ENCODE peak calls at places on chromosomes 1 and 21, in nine cellular contexts. One of them, this sample, is unnamed.

GRCh38 chr1:228414511-228415211 is 2.0 kb downstream of the TRIM17 start:
- DNase-seq in fibroblast of gingiva: no peak
- DNase-seq in B cell: no peak
- DNase-seq in astrocyte: no peak
- DNase-seq in epithelial cell of esophagus: no peak
- DNase-seq in fibroblast of mammary gland: no peak
- DNase-seq in NCI-H1105 treated with DMSO at 0.1 percent for 48 hours: no peak
- DNase-seq in NCI-H2029: no peak
- DNase-seq in SW480: no peak
- DNase-seq in this sample: no peak

GRCh38 chr21:34889287-34889536 is 159.9 kb downstream of the RUNX1 start:
- DNase-seq in fibroblast of gingiva: peak; percentile 77
- DNase-seq in B cell: no peak
- DNase-seq in astrocyte: peak; percentile 69
- DNase-seq in epithelial cell of esophagus: peak; percentile 81
- DNase-seq in fibroblast of mammary gland: peak; percentile 74
- DNase-seq in NCI-H1105 treated with DMSO at 0.1 percent for 48 hours: peak; percentile 20
- DNase-seq in NCI-H2029: peak; percentile 64
- DNase-seq in SW480: peak; percentile 73
- DNase-seq in this sample: no peak

GRCh38 chr1:159827549-159827948 is 876 bp downstream of the SLAMF8 start:
- DNase-seq in fibroblast of gingiva: no peak
- DNase-seq in B cell: no peak
- DNase-seq in astrocyte: no peak
- DNase-seq in epithelial cell of esophagus: no peak
- DNase-seq in fibroblast of mammary gland: no peak
- DNase-seq in NCI-H1105 treated with DMSO at 0.1 percent for 48 hours: no peak
- DNase-seq in NCI-H2029: no peak
- DNase-seq in SW480: no peak
- DNase-seq in this sample: no peak

GRCh38 chr1:221543529-221544120 is 198.3 kb downstream of the DUSP10 start:
- DNase-seq in fibroblast of gingiva: peak; percentile 44
- DNase-seq in B cell: no peak
- DNase-seq in astrocyte: peak; percentile 9
- DNase-seq in epithelial cell of esophagus: peak; percentile 38
- DNase-seq in fibroblast of mammary gland: peak; percentile 66
- DNase-seq in NCI-H1105 treated with DMSO at 0.1 percent for 48 hours: peak; percentile 10
- DNase-seq in NCI-H2029: no peak
- DNase-seq in SW480: no peak
- DNase-seq in this sample: peak; percentile 33

GRCh38 chr1:37085393-37085792 is 51.1 kb upstream of the GRIK3 start:
- DNase-seq in fibroblast of gingiva: no peak
- DNase-seq in B cell: no peak
- DNase-seq in astrocyte: no peak
- DNase-seq in epithelial cell of esophagus: no peak
- DNase-seq in fibroblast of mammary gland: no peak
- DNase-seq in NCI-H1105 treated with DMSO at 0.1 percent for 48 hours: no peak
- DNase-seq in NCI-H2029: no peak
- DNase-seq in SW480: no peak
- DNase-seq in this sample: no peak

GRCh38 chr1:221478050-221478949 is 263.6 kb downstream of the DUSP10 start:
- DNase-seq in fibroblast of gingiva: peak; percentile 80
- DNase-seq in B cell: peak; percentile 5
- DNase-seq in astrocyte: peak; percentile 82
- DNase-seq in epithelial cell of esophagus: peak; percentile 89
- DNase-seq in fibroblast of mammary gland: peak; percentile 90
- DNase-seq in NCI-H1105 treated with DMSO at 0.1 percent for 48 hours: peak; percentile 25
- DNase-seq in NCI-H2029: no peak
- DNase-seq in SW480: peak; percentile 52
- DNase-seq in this sample: peak; percentile 83

GRCh38 chr1:170805957-170806662 is 129.2 kb upstream of the MROH9 start:
- DNase-seq in fibroblast of gingiva: peak; percentile 44
- DNase-seq in B cell: no peak
- DNase-seq in astrocyte: no peak
- DNase-seq in epithelial cell of esophagus: no peak
- DNase-seq in fibroblast of mammary gland: no peak
- DNase-seq in NCI-H1105 treated with DMSO at 0.1 percent for 48 hours: no peak
- DNase-seq in NCI-H2029: no peak
- DNase-seq in SW480: no peak
- DNase-seq in this sample: peak; percentile 12

GRCh38 chr1:169466259-169467230 is 19.2 kb downstream of the SLC19A2 start:
- DNase-seq in fibroblast of gingiva: peak; percentile 32
- DNase-seq in B cell: no peak
- DNase-seq in astrocyte: peak; percentile 17
- DNase-seq in epithelial cell of esophagus: peak; percentile 58
- DNase-seq in fibroblast of mammary gland: peak; percentile 61
- DNase-seq in NCI-H1105 treated with DMSO at 0.1 percent for 48 hours: peak; percentile 51
- DNase-seq in NCI-H2029: no peak
- DNase-seq in SW480: peak; percentile 22
- DNase-seq in this sample: peak; percentile 27

GRCh38 chr1:119374208-119374877 is 5.8 kb downstream of the HAO2 start:
- DNase-seq in fibroblast of gingiva: no peak
- DNase-seq in B cell: no peak
- DNase-seq in astrocyte: peak; percentile 1
- DNase-seq in epithelial cell of esophagus: no peak
- DNase-seq in fibroblast of mammary gland: no peak
- DNase-seq in NCI-H1105 treated with DMSO at 0.1 percent for 48 hours: no peak
- DNase-seq in NCI-H2029: no peak
- DNase-seq in SW480: peak; percentile 54
- DNase-seq in this sample: no peak

GRCh38 chr1:57831624-57832023 is 407.8 kb upstream of the DAB1 start:
- DNase-seq in fibroblast of gingiva: peak; percentile 12
- DNase-seq in B cell: no peak
- DNase-seq in astrocyte: peak; percentile 77
- DNase-seq in epithelial cell of esophagus: peak; percentile 95
- DNase-seq in fibroblast of mammary gland: peak; percentile 77
- DNase-seq in NCI-H1105 treated with DMSO at 0.1 percent for 48 hours: no peak
- DNase-seq in NCI-H2029: peak; percentile 72
- DNase-seq in SW480: no peak
- DNase-seq in this sample: no peak

GRCh38 chr1:173043253-173043652 is 7.5 kb downstream of the TNFSF18 start:
- DNase-seq in fibroblast of gingiva: peak; percentile 40
- DNase-seq in B cell: no peak
- DNase-seq in astrocyte: peak; percentile 46
- DNase-seq in epithelial cell of esophagus: peak; percentile 57
- DNase-seq in fibroblast of mammary gland: peak; percentile 53
- DNase-seq in NCI-H1105 treated with DMSO at 0.1 percent for 48 hours: no peak
- DNase-seq in NCI-H2029: no peak
- DNase-seq in SW480: peak; percentile 64
- DNase-seq in this sample: no peak

GRCh38 chr1:65509912-65510680 is 89.6 kb downstream of the LEPR start:
- DNase-seq in fibroblast of gingiva: peak; percentile 49
- DNase-seq in B cell: no peak
- DNase-seq in astrocyte: peak; percentile 78
- DNase-seq in epithelial cell of esophagus: no peak
- DNase-seq in fibroblast of mammary gland: peak; percentile 57
- DNase-seq in NCI-H1105 treated with DMSO at 0.1 percent for 48 hours: no peak
- DNase-seq in NCI-H2029: no peak
- DNase-seq in SW480: no peak
- DNase-seq in this sample: no peak

GRCh38 chr1:76864383-76864782 is 2.9 kb upstream of the ST6GALNAC5 start:
- DNase-seq in fibroblast of gingiva: no peak
- DNase-seq in B cell: no peak
- DNase-seq in astrocyte: peak; percentile 41
- DNase-seq in epithelial cell of esophagus: no peak
- DNase-seq in fibroblast of mammary gland: no peak
- DNase-seq in NCI-H1105 treated with DMSO at 0.1 percent for 48 hours: no peak
- DNase-seq in NCI-H2029: no peak
- DNase-seq in SW480: no peak
- DNase-seq in this sample: no peak

GRCh38 chr1:246095441-246095840 is 411.6 kb downstream of the SMYD3 start:
- DNase-seq in fibroblast of gingiva: no peak
- DNase-seq in B cell: no peak
- DNase-seq in astrocyte: no peak
- DNase-seq in epithelial cell of esophagus: no peak
- DNase-seq in fibroblast of mammary gland: no peak
- DNase-seq in NCI-H1105 treated with DMSO at 0.1 percent for 48 hours: no peak
- DNase-seq in NCI-H2029: no peak
- DNase-seq in SW480: no peak
- DNase-seq in this sample: no peak

GRCh38 chr1:76080552-76081093 is 6.1 kb downstream of the ST6GALNAC3 start:
- DNase-seq in fibroblast of gingiva: no peak
- DNase-seq in B cell: no peak
- DNase-seq in astrocyte: no peak
- DNase-seq in epithelial cell of esophagus: no peak
- DNase-seq in fibroblast of mammary gland: no peak
- DNase-seq in NCI-H1105 treated with DMSO at 0.1 percent for 48 hours: no peak
- DNase-seq in NCI-H2029: no peak
- DNase-seq in SW480: no peak
- DNase-seq in this sample: no peak

GRCh38 chr1:214991691-214992315 is 90.7 kb upstream of the KCNK2 start:
- DNase-seq in fibroblast of gingiva: no peak
- DNase-seq in B cell: no peak
- DNase-seq in astrocyte: no peak
- DNase-seq in epithelial cell of esophagus: no peak
- DNase-seq in fibroblast of mammary gland: no peak
- DNase-seq in NCI-H1105 treated with DMSO at 0.1 percent for 48 hours: no peak
- DNase-seq in NCI-H2029: no peak
- DNase-seq in SW480: no peak
- DNase-seq in this sample: no peak

GRCh38 chr1:41662656-41663437 is 178.4 kb upstream of the EDN2 start:
- DNase-seq in fibroblast of gingiva: peak; percentile 72
- DNase-seq in B cell: peak; percentile 91
- DNase-seq in astrocyte: peak; percentile 80
- DNase-seq in epithelial cell of esophagus: peak; percentile 41
- DNase-seq in fibroblast of mammary gland: peak; percentile 90
- DNase-seq in NCI-H1105 treated with DMSO at 0.1 percent for 48 hours: no peak
- DNase-seq in NCI-H2029: no peak
- DNase-seq in SW480: peak; percentile 61
- DNase-seq in this sample: no peak

GRCh38 chr1:244349103-244349531 is 102.6 kb downstream of the ADSS2 start:
- DNase-seq in fibroblast of gingiva: peak; percentile 91
- DNase-seq in B cell: no peak
- DNase-seq in astrocyte: peak; percentile 92
- DNase-seq in epithelial cell of esophagus: peak; percentile 78
- DNase-seq in fibroblast of mammary gland: peak; percentile 97
- DNase-seq in NCI-H1105 treated with DMSO at 0.1 percent for 48 hours: no peak
- DNase-seq in NCI-H2029: no peak
- DNase-seq in SW480: no peak
- DNase-seq in this sample: peak; percentile 68

GRCh38 chr1:161069201-161069685 is 448 bp downstream of the ARHGAP30 start:
- DNase-seq in fibroblast of gingiva: no peak
- DNase-seq in B cell: no peak
- DNase-seq in astrocyte: no peak
- DNase-seq in epithelial cell of esophagus: no peak
- DNase-seq in fibroblast of mammary gland: no peak
- DNase-seq in NCI-H1105 treated with DMSO at 0.1 percent for 48 hours: no peak
- DNase-seq in NCI-H2029: no peak
- DNase-seq in SW480: no peak
- DNase-seq in this sample: no peak